ENCODE peak calls at places on chromosomes 2 and 18, in four cellular contexts. V is adrenal gland, J is heart right ventricle, R is IMR-90. O is an unnamed sample.

GRCh38 chr2:226674123-226674522 is 125.5 kb downstream of the IRS1 start:
- DNase-seq in V (no peak), J (peak; percentile 47), R (no peak), O (peak; percentile 67)

GRCh38 chr2:224608104-224608503 is 22.9 kb upstream of the CUL3 start:
- DNase-seq in V (no peak), J (no peak), R (no peak), O (no peak)

GRCh38 chr2:110837421-110838409 is 105.3 kb downstream of the ACOXL start:
- DNase-seq in V (no peak), J (no peak), R (no peak), O (no peak)

GRCh38 chr2:86482034-86482433 is 40.9 kb downstream of the KDM3A start:
- DNase-seq in V (no peak), J (no peak), R (peak; percentile 18), O (peak; percentile 10)

GRCh38 chr2:83282851-83283250 is 1176.2 kb downstream of the SUCLG1 start:
- DNase-seq in V (no peak), J (no peak), R (no peak), O (no peak)

GRCh38 chr2:140643761-140644187 is 1487.0 kb downstream of the LRP1B start:
- DNase-seq in V (no peak), J (no peak), R (peak; percentile 53), O (peak; percentile 55)

GRCh38 chr2:102975996-102976636 is 214.3 kb downstream of the TMEM182 start:
- DNase-seq in V (peak; percentile 24), J (peak; percentile 11), R (peak; percentile 4), O (no peak)

GRCh38 chr18:31619291-31619690 is 27.6 kb downstream of the TTR start:
- DNase-seq in V (no peak), J (no peak), R (no peak), O (no peak)

GRCh38 chr2:48328972-48329723 is 200.8 kb upstream of the STON1 start:
- DNase-seq in V (no peak), J (no peak), R (no peak), O (no peak)

GRCh38 chr18:54772081-54772480 is 56.2 kb upstream of the RAB27B start:
- DNase-seq in V (no peak), J (no peak), R (no peak), O (no peak)

GRCh38 chr2:70104231-70105111 is 17.2 kb downstream of the PCBP1 start:
- DNase-seq in V (peak; percentile 68), J (peak; percentile 56), R (peak; percentile 79), O (peak; percentile 70)

GRCh38 chr2:170324640-170325046 is 146.7 kb downstream of the MYO3B start:
- DNase-seq in V (peak; percentile 30), J (peak; percentile 5), R (peak; percentile 37), O (peak; percentile 57)

GRCh38 chr2:158963036-158963435 is 5.4 kb upstream of the TANC1 start:
- DNase-seq in V (no peak), J (no peak), R (no peak), O (no peak)

GRCh38 chr2:219104107-219105050 is 43.7 kb upstream of the IHH start:
- DNase-seq in V (no peak), J (no peak), R (peak; percentile 32), O (peak; percentile 45)

GRCh38 chr2:85199692-85200091 is 66.5 kb downstream of the TCF7L1 start:
- DNase-seq in V (no peak), J (no peak), R (peak; percentile 29), O (peak; percentile 72)

GRCh38 chr18:62616331-62616805 is 93.5 kb downstream of the ZCCHC2 start:
- DNase-seq in V (no peak), J (peak; percentile 52), R (no peak), O (peak; percentile 41)

GRCh38 chr2:189014426-189015138 is 40.4 kb downstream of the COL3A1 start:
- DNase-seq in V (no peak), J (no peak), R (peak; percentile 76), O (peak; percentile 65)

GRCh38 chr2:131724019-131724418 is 196.3 kb downstream of the CCDC74A start:
- DNase-seq in V (no peak), J (peak; percentile 16), R (no peak), O (peak; percentile 12)

GRCh38 chr2:12106440-12107080 is 360.1 kb downstream of the LPIN1 start:
- DNase-seq in V (peak; percentile 73), J (peak; percentile 78), R (peak; percentile 99), O (peak; percentile 100)

GRCh38 chr18:37544713-37545112 is 20.9 kb downstream of the CELF4 start:
- DNase-seq in V (no peak), J (peak; percentile 27), R (no peak), O (no peak)

GRCh38 chr2:1685957-1686783 is 58.1 kb downstream of the PXDN start:
- DNase-seq in V (no peak), J (no peak), R (peak; percentile 62), O (no peak)

GRCh38 chr2:209468796-209469325 is 45.0 kb downstream of the MAP2 start:
- DNase-seq in V (no peak), J (no peak), R (no peak), O (no peak)

GRCh38 chr18:23631746-23632145 is 31.0 kb downstream of the ANKRD29 start:
- DNase-seq in V (no peak), J (no peak), R (no peak), O (no peak)

GRCh38 chr2:157592983-157593382 is 35.7 kb downstream of the ACVR1C start:
- DNase-seq in V (no peak), J (no peak), R (peak; percentile 8), O (peak; percentile 52)

GRCh38 chr2:190578158-190579057 is 43.9 kb upstream of the NEMP2 start:
- DNase-seq in V (peak; percentile 24), J (peak; percentile 73), R (no peak), O (peak; percentile 63)

GRCh38 chr18:43719264-43719795 is 442.0 kb upstream of the SYT4 start:
- DNase-seq in V (no peak), J (no peak), R (no peak), O (no peak)

GRCh38 chr18:45755936-45756335 is 32.0 kb downstream of the SLC14A1 start:
- DNase-seq in V (peak; percentile 55), J (peak; percentile 92), R (peak; percentile 79), O (peak; percentile 94)

GRCh38 chr2:38462121-38462634 is 85.1 kb upstream of the ATL2 start:
- DNase-seq in V (peak; percentile 66), J (no peak), R (peak; percentile 94), O (peak; percentile 91)

GRCh38 chr2:173657996-173658717 is 303.5 kb downstream of the CDCA7 start:
- DNase-seq in V (peak; percentile 72), J (no peak), R (peak; percentile 97), O (peak; percentile 89)

DNA sequence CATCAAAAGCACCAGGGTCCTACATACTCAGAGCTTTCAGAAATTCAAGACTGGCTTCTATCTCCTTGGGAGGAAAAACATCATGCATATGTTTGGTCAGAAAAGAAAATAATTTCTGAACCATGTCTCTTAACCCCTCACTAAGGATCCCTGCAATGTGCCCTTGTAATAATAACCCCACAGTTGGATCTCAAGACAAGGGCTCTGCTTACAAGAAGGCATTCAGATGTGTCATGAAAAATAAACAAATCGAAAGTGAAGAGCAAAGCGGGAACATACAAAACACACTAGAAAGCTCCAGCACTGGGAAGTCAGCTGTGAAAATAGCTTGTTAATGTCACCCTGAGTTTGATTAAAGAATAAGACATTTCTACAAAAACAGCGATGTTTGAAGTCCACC is 174.4 kb downstream of the PID1 start:
- DNase-seq in V (no peak), J (no peak), R (no peak), O (no peak)
- H3K4me3 ChIP-seq in V (no peak overlapping the region), J (no peak overlapping the region), R (no peak overlapping the region), O (no peak overlapping the region)

GRCh38 chr18:50268022-50268747 is 1.9 kb upstream of the CFAP53 start:
- DNase-seq in V (peak; percentile 79), J (peak; percentile 84), R (peak; percentile 7), O (peak; percentile 70)

GRCh38 chr18:50262977-50263376 is 3.3 kb downstream of the CFAP53 start:
- DNase-seq in V (no peak), J (no peak), R (no peak), O (no peak)

DNA sequence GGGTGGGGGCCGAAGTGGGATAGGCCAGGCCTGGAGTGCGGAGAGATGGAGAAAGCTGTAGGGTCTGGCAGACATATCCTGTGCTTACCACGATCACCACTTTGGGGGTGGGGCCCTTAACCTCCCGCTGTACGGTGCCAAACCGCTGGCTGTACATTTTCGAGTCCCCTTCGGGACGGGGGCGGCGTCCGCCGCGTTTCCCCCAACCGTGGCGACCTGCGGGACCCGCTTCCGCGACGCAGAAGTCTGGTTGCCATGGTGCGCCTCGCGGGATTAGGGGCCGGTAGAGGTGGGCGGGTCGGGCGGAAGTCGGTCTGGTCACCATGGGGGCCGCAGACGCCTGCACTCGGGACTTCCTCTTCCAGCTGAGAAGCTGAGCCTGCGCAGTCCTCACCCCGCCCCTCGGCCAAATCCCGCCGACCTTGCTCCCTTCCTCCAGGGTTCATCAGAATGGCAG is at the start of gene CFAP53:
- DNase-seq in V (peak; percentile 96), J (peak; percentile 95), R (peak; percentile 84), O (peak; percentile 89)
- H3K4me3 ChIP-seq in V (peak within 1 kb of the TSS; percentile 62), J (peak within 1 kb of the TSS; percentile 47), R (peak within 1 kb of the TSS; percentile 84), O (peak within 1 kb of the TSS; percentile 78)

DNA sequence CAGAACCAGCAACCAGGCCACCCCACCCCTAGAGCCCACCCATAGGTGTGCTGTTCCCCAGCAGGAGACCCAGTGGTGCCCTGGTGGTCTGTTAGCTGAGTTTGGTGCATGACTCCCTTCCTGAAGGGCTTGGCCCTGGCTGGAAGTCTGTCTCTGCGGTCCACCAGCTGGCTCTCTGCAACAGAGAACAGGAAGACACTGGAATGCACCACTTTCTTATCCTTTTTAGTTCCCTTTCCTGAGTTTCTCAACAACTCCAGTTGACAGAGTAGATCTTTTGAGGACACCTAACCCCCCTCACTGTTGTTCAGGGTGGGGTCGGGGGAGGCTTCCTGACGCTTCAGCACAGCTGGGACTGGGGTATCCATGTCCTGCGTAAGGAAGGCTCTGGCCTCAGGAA is 11.9 kb upstream of the RPL37A start:
- DNase-seq in V (no peak), J (no peak), R (no peak), O (peak; percentile 58)
- H3K4me3 ChIP-seq in V (no peak overlapping the region), J (no peak overlapping the region), R (no peak overlapping the region), O (no peak overlapping the region)

GRCh38 chr18:9120796-9121195 is 15.8 kb upstream of the ANKRD12 start:
- DNase-seq in V (no peak), J (no peak), R (no peak), O (no peak)
- H3K4me3 ChIP-seq in V (no peak overlapping the region), J (no peak overlapping the region), R (no peak overlapping the region), O (no peak overlapping the region)

GRCh38 chr2:160489096-160489495 is 4.5 kb downstream of the RBMS1 start:
- DNase-seq in V (no peak), J (no peak), R (peak; percentile 47), O (no peak)

GRCh38 chr2:160492401-160493226 is 993 bp downstream of the RBMS1 start:
- DNase-seq in V (peak; percentile 74), J (peak; percentile 81), R (peak; percentile 67), O (peak; percentile 82)

GRCh38 chr2:160493227-160494028 is at the start of gene RBMS1:
- DNase-seq in V (peak; percentile 59), J (peak; percentile 73), R (peak; percentile 44), O (peak; percentile 52)

GRCh38 chr2:160491922-160492371 is 1.7 kb downstream of the RBMS1 start:
- DNase-seq in V (peak; percentile 25), J (no peak), R (peak; percentile 75), O (peak; percentile 86)

GRCh38 chr2:160490760-160491367 is 2.7 kb downstream of the RBMS1 start:
- DNase-seq in V (no peak), J (no peak), R (no peak), O (no peak)
- H3K4me3 ChIP-seq in V (no peak overlapping the region), J (peak overlapping the region; percentile 90), R (peak overlapping the region; percentile 98), O (peak overlapping the region; percentile 86)

GRCh38 chr2:27323592-27324285 is 842 bp upstream of the MPV17 start:
- DNase-seq in V (no peak), J (no peak), R (no peak), O (no peak)
- H3K4me3 ChIP-seq in V (peak overlapping the region; percentile 72), J (peak overlapping the region; percentile 57), R (peak overlapping the region; percentile 63), O (peak overlapping the region; percentile 86)

O was measured in cardiac fibroblast.